ENCODE peak calls at places on chromosomes 7 and 10, in nine cellular contexts. One of them, this sample, is unnamed.

GRCh38 chr7:879706-880105 is 3.4 kb downstream of the GET4 start:
- DNase-seq in PC-9: no peak
- DNase-seq in left ventricle myocardium inferior: no peak
- DNase-seq in natural killer cell: no peak
- DNase-seq in GM12865: no peak
- DNase-seq in IMR-90: no peak
- DNase-seq in cardiac muscle cell: no peak
- DNase-seq in fibroblast of lung: no peak
- DNase-seq in omental fat pad: no peak
- DNase-seq in this sample: no peak

GRCh38 chr7:636396-636795 is 90.1 kb upstream of the DNAAF5 start:
- DNase-seq in PC-9: no peak
- DNase-seq in left ventricle myocardium inferior: no peak
- DNase-seq in natural killer cell: peak
- DNase-seq in GM12865: no peak
- DNase-seq in IMR-90: no peak
- DNase-seq in cardiac muscle cell: peak
- DNase-seq in fibroblast of lung: no peak
- DNase-seq in omental fat pad: no peak
- DNase-seq in this sample: peak

GRCh38 chr7:128381161-128381821 is 19.8 kb upstream of the PRRT4 start:
- DNase-seq in PC-9: peak
- DNase-seq in left ventricle myocardium inferior: peak
- DNase-seq in natural killer cell: no peak
- DNase-seq in GM12865: peak
- DNase-seq in IMR-90: no peak
- DNase-seq in cardiac muscle cell: no peak
- DNase-seq in fibroblast of lung: no peak
- DNase-seq in omental fat pad: no peak
- DNase-seq in this sample: no peak

GRCh38 chr7:7352845-7353244 is 170.5 kb downstream of the C1GALT1 start:
- DNase-seq in PC-9: peak
- DNase-seq in left ventricle myocardium inferior: no peak
- DNase-seq in natural killer cell: no peak
- DNase-seq in GM12865: no peak
- DNase-seq in IMR-90: no peak
- DNase-seq in cardiac muscle cell: no peak
- DNase-seq in fibroblast of lung: no peak
- DNase-seq in omental fat pad: no peak
- DNase-seq in this sample: no peak

GRCh38 chr10:5887029-5887428 is 2.7 kb downstream of the ANKRD16 start:
- DNase-seq in PC-9: no peak
- DNase-seq in left ventricle myocardium inferior: no peak
- DNase-seq in natural killer cell: no peak
- DNase-seq in GM12865: no peak
- DNase-seq in IMR-90: peak
- DNase-seq in cardiac muscle cell: no peak
- DNase-seq in fibroblast of lung: peak
- DNase-seq in omental fat pad: no peak
- DNase-seq in this sample: no peak

GRCh38 chr7:132353902-132354301 is 222.4 kb downstream of the PLXNA4 start:
- DNase-seq in PC-9: no peak
- DNase-seq in left ventricle myocardium inferior: no peak
- DNase-seq in natural killer cell: no peak
- DNase-seq in GM12865: no peak
- DNase-seq in IMR-90: no peak
- DNase-seq in cardiac muscle cell: no peak
- DNase-seq in fibroblast of lung: no peak
- DNase-seq in omental fat pad: no peak
- DNase-seq in this sample: no peak

GRCh38 chr10:120018695-120019094 is 126.2 kb downstream of the SEC23IP start:
- DNase-seq in PC-9: no peak
- DNase-seq in left ventricle myocardium inferior: no peak
- DNase-seq in natural killer cell: no peak
- DNase-seq in GM12865: no peak
- DNase-seq in IMR-90: no peak
- DNase-seq in cardiac muscle cell: no peak
- DNase-seq in fibroblast of lung: no peak
- DNase-seq in omental fat pad: no peak
- DNase-seq in this sample: no peak

GRCh38 chr10:60098676-60099601 is 192.6 kb upstream of the CCDC6 start:
- DNase-seq in PC-9: no peak
- DNase-seq in left ventricle myocardium inferior: no peak
- DNase-seq in natural killer cell: no peak
- DNase-seq in GM12865: peak
- DNase-seq in IMR-90: no peak
- DNase-seq in cardiac muscle cell: no peak
- DNase-seq in fibroblast of lung: no peak
- DNase-seq in omental fat pad: no peak
- DNase-seq in this sample: no peak

GRCh38 chr10:118321724-118322575 is 20.2 kb downstream of the FAM204A start:
- DNase-seq in PC-9: no peak
- DNase-seq in left ventricle myocardium inferior: no peak
- DNase-seq in natural killer cell: no peak
- DNase-seq in GM12865: no peak
- DNase-seq in IMR-90: no peak
- DNase-seq in cardiac muscle cell: no peak
- DNase-seq in fibroblast of lung: no peak
- DNase-seq in omental fat pad: no peak
- DNase-seq in this sample: no peak

GRCh38 chr10:28806481-28806880 is 129.2 kb downstream of the BAMBI start:
- DNase-seq in PC-9: no peak
- DNase-seq in left ventricle myocardium inferior: no peak
- DNase-seq in natural killer cell: no peak
- DNase-seq in GM12865: no peak
- DNase-seq in IMR-90: no peak
- DNase-seq in cardiac muscle cell: peak
- DNase-seq in fibroblast of lung: peak
- DNase-seq in omental fat pad: no peak
- DNase-seq in this sample: no peak

DNA sequence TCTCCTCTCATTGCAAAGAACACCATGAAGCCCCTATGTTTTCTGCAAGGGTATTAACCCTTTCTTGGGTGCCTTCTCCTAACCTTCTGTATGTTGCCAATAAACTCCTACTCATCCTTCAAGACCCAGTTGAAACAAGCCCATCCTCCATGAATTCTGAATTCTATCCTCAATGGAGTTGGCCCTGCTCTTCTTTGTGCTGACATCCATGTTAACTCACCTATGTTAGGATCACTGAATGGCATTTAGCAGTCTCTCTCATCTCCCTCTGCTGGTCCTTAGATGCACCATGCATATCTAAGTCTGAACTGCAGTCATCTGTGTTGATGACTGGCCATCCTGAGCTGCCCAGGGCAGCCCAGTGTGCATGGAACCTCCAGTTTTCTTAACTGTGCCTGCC is 129.8 kb downstream of the BUB3 start:
- DNase-seq in PC-9: no peak
- DNase-seq in left ventricle myocardium inferior: no peak
- DNase-seq in natural killer cell: no peak
- DNase-seq in GM12865: no peak
- DNase-seq in IMR-90: no peak
- DNase-seq in cardiac muscle cell: no peak
- DNase-seq in fibroblast of lung: no peak
- DNase-seq in omental fat pad: no peak
- DNase-seq in this sample: no peak
- TF ChIP-seq CTCF in PC-9: peak
- TF ChIP-seq CTCF in left ventricle myocardium inferior: no peak
- TF ChIP-seq CTCF in natural killer cell: no peak
- TF ChIP-seq CTCF in GM12865: peak
- TF ChIP-seq CTCF in IMR-90: no peak
- TF ChIP-seq CTCF in cardiac muscle cell: no peak
- TF ChIP-seq CTCF in fibroblast of lung: no peak
- TF ChIP-seq CTCF in omental fat pad: no peak
- TF ChIP-seq CTCF in this sample: no peak

GRCh38 chr10:122525788-122526187 is 34.8 kb upstream of the DMBT1 start:
- DNase-seq in PC-9: peak
- DNase-seq in left ventricle myocardium inferior: no peak
- DNase-seq in natural killer cell: no peak
- DNase-seq in GM12865: no peak
- DNase-seq in IMR-90: no peak
- DNase-seq in cardiac muscle cell: peak
- DNase-seq in fibroblast of lung: no peak
- DNase-seq in omental fat pad: no peak
- DNase-seq in this sample: no peak
- TF ChIP-seq CTCF in PC-9: peak
- TF ChIP-seq CTCF in left ventricle myocardium inferior: peak
- TF ChIP-seq CTCF in natural killer cell: no peak
- TF ChIP-seq CTCF in GM12865: no peak
- TF ChIP-seq CTCF in IMR-90: peak
- TF ChIP-seq CTCF in cardiac muscle cell: peak
- TF ChIP-seq CTCF in fibroblast of lung: no peak
- TF ChIP-seq CTCF in omental fat pad: no peak
- TF ChIP-seq CTCF in this sample: no peak

GRCh38 chr7:18123508-18124239 is 96.0 kb upstream of the PRPS1L1 start:
- DNase-seq in PC-9: no peak
- DNase-seq in left ventricle myocardium inferior: no peak
- DNase-seq in natural killer cell: no peak
- DNase-seq in GM12865: no peak
- DNase-seq in IMR-90: no peak
- DNase-seq in cardiac muscle cell: no peak
- DNase-seq in fibroblast of lung: no peak
- DNase-seq in omental fat pad: no peak
- DNase-seq in this sample: no peak

GRCh38 chr7:18116661-18117060 is 89.0 kb upstream of the PRPS1L1 start:
- DNase-seq in PC-9: no peak
- DNase-seq in left ventricle myocardium inferior: no peak
- DNase-seq in natural killer cell: no peak
- DNase-seq in GM12865: no peak
- DNase-seq in IMR-90: no peak
- DNase-seq in cardiac muscle cell: no peak
- DNase-seq in fibroblast of lung: no peak
- DNase-seq in omental fat pad: no peak
- DNase-seq in this sample: no peak

GRCh38 chr7:18117482-18117881 is 89.8 kb upstream of the PRPS1L1 start:
- DNase-seq in PC-9: no peak
- DNase-seq in left ventricle myocardium inferior: no peak
- DNase-seq in natural killer cell: no peak
- DNase-seq in GM12865: no peak
- DNase-seq in IMR-90: peak
- DNase-seq in cardiac muscle cell: no peak
- DNase-seq in fibroblast of lung: no peak
- DNase-seq in omental fat pad: no peak
- DNase-seq in this sample: no peak

GRCh38 chr7:18125536-18125935 is 97.9 kb upstream of the PRPS1L1 start:
- DNase-seq in PC-9: no peak
- DNase-seq in left ventricle myocardium inferior: no peak
- DNase-seq in natural killer cell: no peak
- DNase-seq in GM12865: no peak
- DNase-seq in IMR-90: peak
- DNase-seq in cardiac muscle cell: peak
- DNase-seq in fibroblast of lung: peak
- DNase-seq in omental fat pad: no peak
- DNase-seq in this sample: no peak

DNA sequence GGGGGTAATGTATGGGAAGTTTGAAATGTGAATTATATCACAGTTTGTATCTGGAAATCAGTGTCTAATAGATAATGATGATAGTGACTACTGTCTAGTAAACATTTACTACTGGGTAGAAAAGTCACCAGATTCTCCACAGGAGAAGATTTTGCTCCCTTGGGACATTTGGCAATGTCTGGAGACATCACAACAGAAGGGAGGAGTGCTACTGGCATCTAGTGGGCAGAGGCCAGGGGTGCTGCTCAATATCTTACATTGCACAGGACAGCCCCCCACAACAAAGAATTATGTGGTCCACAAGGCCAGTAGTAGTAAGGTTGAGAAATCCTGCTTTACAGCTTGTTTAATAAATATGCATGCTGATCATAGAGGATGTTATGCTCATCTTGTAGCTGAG is 92.3 kb upstream of the PRPS1L1 start:
- DNase-seq in PC-9: no peak
- DNase-seq in left ventricle myocardium inferior: no peak
- DNase-seq in natural killer cell: no peak
- DNase-seq in GM12865: no peak
- DNase-seq in IMR-90: peak
- DNase-seq in cardiac muscle cell: peak
- DNase-seq in fibroblast of lung: peak
- DNase-seq in omental fat pad: no peak
- DNase-seq in this sample: no peak
- TF ChIP-seq CTCF in PC-9: peak
- TF ChIP-seq CTCF in left ventricle myocardium inferior: peak
- TF ChIP-seq CTCF in natural killer cell: no peak
- TF ChIP-seq CTCF in GM12865: peak
- TF ChIP-seq CTCF in IMR-90: peak
- TF ChIP-seq CTCF in cardiac muscle cell: peak
- TF ChIP-seq CTCF in fibroblast of lung: peak
- TF ChIP-seq CTCF in omental fat pad: no peak
- TF ChIP-seq CTCF in this sample: no peak

GRCh38 chr10:8365935-8366911 is 311.7 kb downstream of the GATA3 start:
- DNase-seq in PC-9: peak
- DNase-seq in left ventricle myocardium inferior: no peak
- DNase-seq in natural killer cell: no peak
- DNase-seq in GM12865: peak
- DNase-seq in IMR-90: peak
- DNase-seq in cardiac muscle cell: peak
- DNase-seq in fibroblast of lung: peak
- DNase-seq in omental fat pad: no peak
- DNase-seq in this sample: peak
- TF ChIP-seq CTCF in PC-9: no peak
- TF ChIP-seq CTCF in left ventricle myocardium inferior: no peak
- TF ChIP-seq CTCF in natural killer cell: no peak
- TF ChIP-seq CTCF in GM12865: no peak
- TF ChIP-seq CTCF in IMR-90: no peak
- TF ChIP-seq CTCF in cardiac muscle cell: no peak
- TF ChIP-seq CTCF in fibroblast of lung: no peak
- TF ChIP-seq CTCF in omental fat pad: no peak
- TF ChIP-seq CTCF in this sample: no peak

GRCh38 chr10:4650109-4650508 is 175.9 kb upstream of the AKR1E2 start:
- DNase-seq in PC-9: no peak
- DNase-seq in left ventricle myocardium inferior: no peak
- DNase-seq in natural killer cell: no peak
- DNase-seq in GM12865: no peak
- DNase-seq in IMR-90: peak
- DNase-seq in cardiac muscle cell: no peak
- DNase-seq in fibroblast of lung: peak
- DNase-seq in omental fat pad: no peak
- DNase-seq in this sample: no peak

GRCh38 chr10:4652111-4653010 is 173.6 kb upstream of the AKR1E2 start:
- DNase-seq in PC-9: no peak
- DNase-seq in left ventricle myocardium inferior: no peak
- DNase-seq in natural killer cell: no peak
- DNase-seq in GM12865: peak
- DNase-seq in IMR-90: no peak
- DNase-seq in cardiac muscle cell: no peak
- DNase-seq in fibroblast of lung: no peak
- DNase-seq in omental fat pad: no peak
- DNase-seq in this sample: no peak

GRCh38 chr10:4648968-4649367 is 177.0 kb upstream of the AKR1E2 start:
- DNase-seq in PC-9: no peak
- DNase-seq in left ventricle myocardium inferior: no peak
- DNase-seq in natural killer cell: no peak
- DNase-seq in GM12865: no peak
- DNase-seq in IMR-90: no peak
- DNase-seq in cardiac muscle cell: no peak
- DNase-seq in fibroblast of lung: no peak
- DNase-seq in omental fat pad: no peak
- DNase-seq in this sample: no peak

GRCh38 chr10:4651404-4652037 is 174.5 kb upstream of the AKR1E2 start:
- DNase-seq in PC-9: no peak
- DNase-seq in left ventricle myocardium inferior: no peak
- DNase-seq in natural killer cell: no peak
- DNase-seq in GM12865: no peak
- DNase-seq in IMR-90: no peak
- DNase-seq in cardiac muscle cell: no peak
- DNase-seq in fibroblast of lung: peak
- DNase-seq in omental fat pad: no peak
- DNase-seq in this sample: no peak

GRCh38 chr10:4650572-4650971 is 175.4 kb upstream of the AKR1E2 start:
- DNase-seq in PC-9: no peak
- DNase-seq in left ventricle myocardium inferior: no peak
- DNase-seq in natural killer cell: no peak
- DNase-seq in GM12865: no peak
- DNase-seq in IMR-90: peak
- DNase-seq in cardiac muscle cell: no peak
- DNase-seq in fibroblast of lung: peak
- DNase-seq in omental fat pad: no peak
- DNase-seq in this sample: no peak
- TF ChIP-seq CTCF in PC-9: no peak
- TF ChIP-seq CTCF in left ventricle myocardium inferior: no peak
- TF ChIP-seq CTCF in natural killer cell: no peak
- TF ChIP-seq CTCF in GM12865: no peak
- TF ChIP-seq CTCF in IMR-90: no peak
- TF ChIP-seq CTCF in cardiac muscle cell: no peak
- TF ChIP-seq CTCF in fibroblast of lung: peak
- TF ChIP-seq CTCF in omental fat pad: no peak
- TF ChIP-seq CTCF in this sample: no peak

This sample was measured in GM20000.